ENCODE peak calls at places on chromosomes 16 and 17, in seven cellular contexts. H is WERI-Rb-1; K is tibial nerve; L is MM.1S; Z is naive thymus-derived CD4-positive, alpha-beta T cell; V is body of pancreas; N is Caco-2. B is an unnamed sample. For H3K36me3, the result is how much of the 10 kb centered on the place peaks cover.

GRCh38 chr17:311119-311848 is 41.3 kb downstream of the RPH3AL start:
- DNase-seq in H (no peak), K (no peak), L (no peak), Z (no peak), V (peak), N (no peak), B (peak)

GRCh38 chr17:54749157-54749556 is 151.5 kb upstream of the TOM1L1 start:
- DNase-seq in H (peak), K (no peak), L (no peak), Z (no peak), V (no peak), N (peak), B (no peak)

GRCh38 chr16:66130296-66130910 is 236.1 kb upstream of the CDH5 start:
- DNase-seq in H (no peak), K (no peak), L (no peak), Z (no peak), V (no peak), N (no peak), B (no peak)

GRCh38 chr17:77320046-77320445 is 179.3 kb downstream of the SEC14L1 start:
- DNase-seq in H (peak), K (no peak), L (peak), Z (no peak), V (peak), N (no peak), B (no peak)

GRCh38 chr17:81386646-81387234 is 8.5 kb upstream of the BAHCC1 start:
- DNase-seq in H (peak), K (no peak), L (no peak), Z (no peak), V (peak), N (peak), B (no peak)

GRCh38 chr17:38415250-38416194 is 12.7 kb upstream of the ARHGAP23 start:
- DNase-seq in H (peak), K (no peak), L (peak), Z (no peak), V (no peak), N (peak), B (no peak)

GRCh38 chr16:27334874-27335273 is 21.1 kb downstream of the IL4R start:
- DNase-seq in H (no peak), K (no peak), L (no peak), Z (no peak), V (no peak), N (no peak), B (no peak)

GRCh38 chr16:17083628-17084027 is 387.1 kb downstream of the XYLT1 start:
- DNase-seq in H (no peak), K (no peak), L (no peak), Z (no peak), V (no peak), N (no peak), B (no peak)

GRCh38 chr17:34981538-34982241 is 1.4 kb downstream of the LIG3 start:
- DNase-seq in H (no peak), K (no peak), L (no peak), Z (no peak), V (no peak), N (no peak), B (no peak)

GRCh38 chr17:81902653-81903414 is 796 bp downstream of the NPB start:
- DNase-seq in H (no peak), K (no peak), L (no peak), Z (no peak), V (no peak), N (peak), B (no peak)

GRCh38 chr16:79752421-79752820 is 151.9 kb upstream of the MAF start:
- DNase-seq in H (no peak), K (no peak), L (no peak), Z (no peak), V (no peak), N (peak), B (no peak)

GRCh38 chr17:36994438-36994837 is 45.7 kb downstream of the AATF start:
- DNase-seq in H (no peak), K (no peak), L (no peak), Z (no peak), V (no peak), N (no peak), B (no peak)

GRCh38 chr16:1188781-1189189 is 35.9 kb downstream of the CACNA1H start:
- DNase-seq in H (no peak), K (peak), L (peak), Z (peak), V (peak), N (peak), B (peak)

GRCh38 chr17:73292031-73292531 is 19.7 kb downstream of the CDC42EP4 start:
- DNase-seq in H (no peak), K (no peak), L (no peak), Z (no peak), V (peak), N (no peak), B (no peak)

GRCh38 chr17:81579821-81580321 is 27.7 kb upstream of the FAAP100 start:
- DNase-seq in H (no peak), K (no peak), L (no peak), Z (no peak), V (no peak), N (no peak), B (no peak)

GRCh38 chr17:80866050-80866793 is 125.4 kb upstream of the CHMP6 start:
- DNase-seq in H (peak), K (peak), L (peak), Z (peak), V (peak), N (peak), B (peak)

GRCh38 chr17:72456026-72456569 is 335.3 kb downstream of the SOX9 start:
- DNase-seq in H (no peak), K (no peak), L (no peak), Z (no peak), V (no peak), N (no peak), B (no peak)

GRCh38 chr17:29747660-29748059 is 124.9 kb upstream of the CORO6 start:
- DNase-seq in H (no peak), K (no peak), L (no peak), Z (no peak), V (no peak), N (no peak), B (no peak)

GRCh38 chr17:79743614-79744013 is 12.9 kb downstream of the ENPP7 start:
- DNase-seq in H (no peak), K (no peak), L (no peak), Z (no peak), V (no peak), N (no peak), B (no peak)

GRCh38 chr16:29745126-29745852 is 501 bp downstream of the C16orf54 start:
- DNase-seq in H (no peak), K (no peak), L (peak), Z (no peak), V (no peak), N (no peak), B (peak)

GRCh38 chr17:78972507-78973105 is 7.1 kb downstream of the LGALS3BP start:
- DNase-seq in H (no peak), K (no peak), L (no peak), Z (no peak), V (no peak), N (no peak), B (no peak)

GRCh38 chr17:66431080-66431795 is 128.8 kb downstream of the PRKCA start:
- DNase-seq in H (no peak), K (no peak), L (no peak), Z (no peak), V (no peak), N (no peak), B (no peak)

GRCh38 chr16:25135239-25135878 is 23.8 kb downstream of the LCMT1 start:
- DNase-seq in H (no peak), K (no peak), L (no peak), Z (no peak), V (no peak), N (no peak), B (no peak)

GRCh38 chr17:65278050-65278819 is 141.1 kb downstream of the RGS9 start:
- DNase-seq in H (peak), K (no peak), L (no peak), Z (peak), V (peak), N (peak), B (peak)

GRCh38 chr17:76154935-76155845 is 14.1 kb upstream of the FOXJ1 start:
- DNase-seq in H (no peak), K (peak), L (no peak), Z (no peak), V (no peak), N (no peak), B (no peak)

GRCh38 chr17:69802045-69802740 is 272.8 kb upstream of the KCNJ16 start:
- DNase-seq in H (no peak), K (no peak), L (no peak), Z (no peak), V (no peak), N (no peak), B (no peak)

GRCh38 chr16:31371008-31371407 is 16.0 kb downstream of the ITGAX start:
- DNase-seq in H (no peak), K (no peak), L (no peak), Z (no peak), V (no peak), N (no peak), B (no peak)

GRCh38 chr17:80195671-80196529 is 24.2 kb downstream of the SGSH start:
- DNase-seq in H (peak), K (no peak), L (peak), Z (peak), V (no peak), N (peak), B (peak)

GRCh38 chr16:79269211-79269863 is 331.2 kb downstream of the MAF start:
- DNase-seq in H (no peak), K (no peak), L (no peak), Z (no peak), V (no peak), N (no peak), B (peak)

GRCh38 chr16:59412275-59412841 is 678.2 kb upstream of the GOT2 start:
- DNase-seq in H (peak), K (no peak), L (peak), Z (no peak), V (no peak), N (peak), B (no peak)

GRCh38 chr17:58587713-58588117 is 73.3 kb upstream of the MTMR4 start:
- DNase-seq in H (peak), K (no peak), L (peak), Z (peak), V (peak), N (peak), B (peak)

GRCh38 chr17:49214665-49215360 is 4.3 kb downstream of the ABI3 start:
- DNase-seq in H (no peak), K (no peak), L (no peak), Z (no peak), V (peak), N (no peak), B (no peak)

GRCh38 chr16:83912152-83912948 is 13.4 kb downstream of the MLYCD start:
- DNase-seq in H (no peak), K (no peak), L (no peak), Z (no peak), V (no peak), N (no peak), B (no peak)

GRCh38 chr16:67917852-67918236 is 13.8 kb downstream of the CTRL start:
- DNase-seq in H (no peak), K (no peak), L (no peak), Z (no peak), V (no peak), N (no peak), B (no peak)

GRCh38 chr17:53722407-53722806 is 100.3 kb upstream of the KIF2B start:
- DNase-seq in H (no peak), K (no peak), L (no peak), Z (no peak), V (no peak), N (no peak), B (no peak)

GRCh38 chr16:1535391-1536291 is 2.2 kb downstream of the TMEM204 start:
- DNase-seq in H (no peak), K (no peak), L (no peak), Z (peak), V (no peak), N (no peak), B (no peak)

GRCh38 chr16:7644171-7644570 is 311.5 kb downstream of the RBFOX1 start:
- DNase-seq in H (no peak), K (no peak), L (no peak), Z (no peak), V (no peak), N (no peak), B (no peak)

GRCh38 chr17:50620848-50621247 is 13.8 kb upstream of the ABCC3 start:
- DNase-seq in H (peak), K (no peak), L (no peak), Z (no peak), V (no peak), N (no peak), B (no peak)

GRCh38 chr17:74686761-74687160 is 26.0 kb downstream of the CD300LF start:
- DNase-seq in H (no peak), K (no peak), L (peak), Z (no peak), V (no peak), N (no peak), B (no peak)

GRCh38 chr17:7561589-7562207 is at the start of gene SENP3:
- DNase-seq in H (peak), K (peak), L (peak), Z (peak), V (peak), N (peak), B (peak)

GRCh38 chr17:7562208-7562605 is 488 bp downstream of the SENP3 start:
- DNase-seq in H (no peak), K (no peak), L (peak), Z (no peak), V (no peak), N (no peak), B (no peak)

GRCh38 chr17:7560172-7561027 is 1.3 kb upstream of the SENP3 start:
- DNase-seq in H (peak), K (no peak), L (peak), Z (peak), V (peak), N (peak), B (peak)

GRCh38 chr17:7561028-7561575 is 617 bp upstream of the SENP3 start:
- DNase-seq in H (peak), K (peak), L (peak), Z (peak), V (peak), N (peak), B (peak)

GRCh38 chr17:7563115-7563869 is 1.6 kb downstream of the SENP3 start:
- DNase-seq in H (no peak), K (no peak), L (no peak), Z (no peak), V (no peak), N (no peak), B (no peak)
- H3K36me3 ChIP-seq in H (under half), K (under half), L (under half), Z (under half), V (under half), N (under half), B (under half)

GRCh38 chr17:3007651-3008121 is 55.7 kb downstream of the OR1D5 start:
- DNase-seq in H (no peak), K (no peak), L (no peak), Z (no peak), V (no peak), N (no peak), B (no peak)
- H3K36me3 ChIP-seq in H (half or more), K (under half), L (under half), Z (under half), V (under half), N (under half), B (under half)

GRCh38 chr16:84986879-84987278 is 24.5 kb downstream of the ZDHHC7 start:
- DNase-seq in H (no peak), K (no peak), L (no peak), Z (no peak), V (no peak), N (no peak), B (no peak)
- H3K36me3 ChIP-seq in H (under half), K (under half), L (under half), Z (under half), V (under half), N (under half), B (under half)

DNA sequence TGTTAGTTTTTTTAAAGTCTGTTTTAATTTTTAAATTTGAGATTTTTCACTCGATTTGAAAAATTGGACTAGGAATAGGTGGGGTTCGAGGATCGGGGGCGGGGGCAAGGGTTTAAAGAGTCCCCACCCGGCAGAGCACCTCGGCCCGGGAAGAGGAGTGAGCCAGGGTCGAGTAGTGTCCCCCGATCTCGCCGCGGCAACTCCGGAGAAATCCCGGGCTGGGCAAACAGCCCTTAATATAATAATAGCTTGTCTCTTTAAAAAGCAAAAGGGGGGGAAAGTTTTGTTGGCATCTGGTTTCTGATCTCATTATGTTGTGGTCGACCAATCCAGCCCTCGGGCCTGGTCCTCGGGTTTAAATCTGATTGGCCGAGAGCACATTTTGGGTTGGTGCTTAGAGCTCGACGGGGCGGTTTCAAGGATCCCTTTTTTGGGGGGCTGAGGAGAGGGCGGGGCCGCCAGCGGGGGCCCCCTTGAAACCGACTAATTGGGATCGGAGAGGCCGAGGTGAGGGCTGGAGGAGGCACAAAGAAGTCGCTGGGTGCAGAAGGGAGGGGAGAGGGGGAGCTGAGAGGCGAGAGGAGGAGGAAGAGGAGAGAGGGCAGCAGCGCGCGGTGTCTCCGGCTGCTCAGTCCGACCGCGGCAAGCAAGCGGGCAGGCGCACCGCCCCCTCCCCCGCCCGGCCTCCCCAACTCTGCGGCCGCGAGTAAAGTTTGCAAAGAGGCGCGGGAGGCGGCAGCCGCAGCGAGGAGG is at the start of gene FZD2:
- DNase-seq in H (peak), K (peak), L (peak), Z (peak), V (peak), N (peak), B (peak)
- H3K36me3 ChIP-seq in H (under half), K (under half), L (under half), Z (under half), V (under half), N (under half), B (under half)

DNA sequence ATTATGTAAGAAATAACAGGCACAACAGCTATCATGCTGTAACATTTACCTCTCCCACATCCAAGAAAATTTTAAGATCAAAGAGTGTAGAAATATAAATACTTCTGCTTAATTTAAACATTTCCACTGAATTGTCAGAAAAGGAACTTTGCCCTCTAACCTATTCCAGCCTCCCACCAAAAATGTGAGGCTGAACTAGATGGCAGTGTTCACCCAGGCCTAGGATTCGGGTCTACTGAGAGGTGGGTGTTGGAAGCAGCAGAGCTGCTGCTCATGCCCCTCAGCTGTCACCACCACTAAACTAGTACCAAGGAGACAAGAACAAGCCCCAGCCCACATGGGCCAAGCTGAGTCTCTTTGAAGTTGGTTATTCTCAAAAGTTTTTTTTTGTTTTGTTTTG is 11.3 kb downstream of the CIAPIN1 start:
- DNase-seq in H (no peak), K (no peak), L (no peak), Z (no peak), V (no peak), N (no peak), B (no peak)
- H3K36me3 ChIP-seq in H (half or more), K (under half), L (under half), Z (under half), V (under half), N (under half), B (under half)

GRCh38 chr17:18234853-18235380 is 9.5 kb downstream of the LLGL1 start:
- DNase-seq in H (no peak), K (no peak), L (no peak), Z (no peak), V (no peak), N (no peak), B (no peak)
- H3K36me3 ChIP-seq in H (half or more), K (under half), L (under half), Z (under half), V (under half), N (under half), B (under half)